ENCODE peak calls at places on chromosomes 13 and 19, in five cellular contexts. H is effector memory CD4-positive, alpha-beta T cell; S is body of pancreas; D is heart right ventricle; G is mammary epithelial cell. B is an unnamed sample. For H3K4me1, the result is how much of the 10 kb centered on the place peaks cover.

GRCh38 chr19:2055871-2056809 is 5.1 kb upstream of the MKNK2 start:
- DNase-seq in H (no peak), G (no peak), S (no peak), D (peak), B (peak)

GRCh38 chr19:33064778-33065550 is at the start of gene RHPN2:
- DNase-seq in S (peak), G (peak), D (peak), H (no peak), B (peak)

GRCh38 chr13:53206455-53206854 is 177.8 kb downstream of the OLFM4 start:
- DNase-seq in H (no peak), G (no peak), D (no peak), S (no peak), B (peak)

GRCh38 chr13:63190219-63190618 is 1774.6 kb upstream of the PCDH20 start:
- DNase-seq in S (no peak), D (no peak), G (no peak), H (no peak), B (peak)

GRCh38 chr13:113014752-113015745 is 46.0 kb downstream of the MCF2L start:
- DNase-seq in G (no peak), D (no peak), S (no peak), H (no peak), B (no peak)

GRCh38 chr19:55487884-55488687 is at the start of gene SSC5D:
- DNase-seq in H (no peak), G (no peak), S (no peak), D (no peak), B (peak)

GRCh38 chr19:13100031-13100588 is 2.5 kb downstream of the LYL1 start:
- DNase-seq in H (no peak), G (peak), S (no peak), D (no peak), B (no peak)

GRCh38 chr19:38977445-38978314 is 2.1 kb upstream of the FBXO17 start:
- DNase-seq in H (no peak), G (peak), D (no peak), S (no peak), B (no peak)

GRCh38 chr19:33040994-33041827 is 23.5 kb downstream of the RHPN2 start:
- DNase-seq in G (peak), D (no peak), H (no peak), S (peak), B (no peak)

GRCh38 chr19:8335343-8336071 is 7.6 kb downstream of the KANK3 start:
- DNase-seq in D (no peak), G (no peak), H (no peak), S (no peak), B (peak)

GRCh38 chr13:94344126-94344863 is 135.2 kb downstream of the DCT start:
- DNase-seq in S (no peak), G (no peak), D (no peak), H (no peak), B (no peak)

GRCh38 chr19:23554548-23554947 is 132.5 kb downstream of the ZNF675 start:
- DNase-seq in S (no peak), G (peak), D (no peak), H (no peak), B (no peak)

GRCh38 chr19:7326105-7326877 is 22.4 kb upstream of the ARHGEF18 start:
- DNase-seq in G (peak), S (peak), D (no peak), H (peak), B (no peak)

GRCh38 chr19:29018542-29018941 is 194.4 kb downstream of the UQCRFS1 start:
- DNase-seq in H (no peak), D (no peak), S (no peak), G (no peak), B (no peak)

GRCh38 chr19:41601771-41602170 is 25.1 kb downstream of the CEACAM4 start:
- DNase-seq in D (no peak), G (no peak), S (no peak), H (no peak), B (no peak)

GRCh38 chr19:4983346-4984105 is 14.6 kb downstream of the KDM4B start:
- DNase-seq in S (no peak), H (no peak), G (no peak), D (no peak), B (no peak)
- H3K4me1 ChIP-seq in S (under half), H (under half), G (under half), D (under half), B (under half)

GRCh38 chr13:90443268-90443667 is 904.2 kb upstream of the MIR17HG start:
- DNase-seq in G (no peak), H (no peak), S (no peak), D (no peak), B (no peak)
- H3K4me1 ChIP-seq in G (under half), H (under half), S (under half), D (under half), B (under half)

GRCh38 chr13:40622761-40623160 is 43.7 kb downstream of the FOXO1 start:
- DNase-seq in G (no peak), D (no peak), H (no peak), S (no peak), B (no peak)
- H3K4me1 ChIP-seq in G (under half), D (under half), H (under half), S (half or more), B (under half)

GRCh38 chr19:17052439-17052838 is 22.8 kb downstream of the HAUS8 start:
- DNase-seq in D (peak), G (peak), S (peak), H (no peak), B (peak)
- H3K4me1 ChIP-seq in D (under half), G (under half), S (under half), H (under half), B (under half)

GRCh38 chr19:35162471-35163326 is 8.2 kb downstream of the FXYD5 start:
- DNase-seq in H (no peak), G (peak), S (no peak), D (no peak), B (no peak)
- H3K4me1 ChIP-seq in H (under half), G (under half), S (under half), D (under half), B (under half)

GRCh38 chr13:97295279-97296182 is 73.4 kb downstream of the MBNL2 start:
- DNase-seq in G (peak), D (no peak), H (no peak), S (no peak), B (no peak)
- H3K4me1 ChIP-seq in G (under half), D (under half), H (under half), S (under half), B (under half)

GRCh38 chr19:51706296-51706695 is 13.2 kb downstream of the SPACA6 start:
- DNase-seq in G (no peak), D (no peak), H (no peak), S (no peak), B (no peak)
- H3K4me1 ChIP-seq in G (under half), D (under half), H (under half), S (under half), B (under half)

DNA sequence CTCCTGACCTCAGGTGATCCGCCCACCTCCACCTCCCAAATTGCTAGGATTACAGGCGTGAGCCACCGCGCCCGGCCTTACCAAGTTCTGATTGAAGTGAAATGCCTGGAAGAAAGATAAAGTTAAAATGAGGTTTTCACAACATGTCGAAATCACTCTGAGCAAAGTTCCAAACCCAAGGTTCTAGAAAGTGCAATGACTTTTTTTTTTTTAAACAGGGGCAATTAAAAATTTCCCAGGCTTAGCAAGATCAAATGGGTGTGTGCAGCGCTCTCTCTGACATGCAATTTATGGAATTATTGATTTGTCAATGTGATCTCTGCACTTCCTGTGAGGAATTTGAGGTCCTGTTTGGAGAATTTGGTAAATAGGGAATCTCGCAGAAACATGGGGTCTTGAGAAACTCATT is 12.8 kb upstream of the MAP2K2 start:
- DNase-seq in H (no peak), G (no peak), D (no peak), S (no peak), B (no peak)
- H3K4me1 ChIP-seq in H (under half), G (under half), D (under half), S (under half), B (under half)

GRCh38 chr19:49364083-49364687 is 508 bp downstream of the DKKL1 start:
- DNase-seq in D (no peak), G (no peak), S (no peak), H (no peak), B (no peak)

GRCh38 chr19:49362926-49363264 is 679 bp upstream of the TEAD2 start:
- DNase-seq in S (peak), D (peak), H (no peak), G (no peak), B (peak)

GRCh38 chr19:49361438-49362047 is 673 bp downstream of the TEAD2 start:
- DNase-seq in G (peak), H (no peak), D (peak), S (peak), B (peak)

GRCh38 chr19:49363265-49364082 is at the start of gene DKKL1:
- DNase-seq in H (peak), S (peak), D (peak), G (peak), B (peak)

GRCh38 chr19:49362048-49362925 is at the start of gene TEAD2:
- DNase-seq in G (peak), H (no peak), S (peak), D (peak), B (peak)
- H3K4me1 ChIP-seq in G (under half), H (under half), S (under half), D (under half), B (under half)